ENCODE peak calls at places on chromosomes 4 and X, in six cellular contexts. One of them, this sample, is unnamed.

GRCh38 chr4:109945056-109945455 is 32.4 kb downstream of the EGF start:
- DNase-seq in K562: peak
- DNase-seq in SK-N-SH: no peak
- DNase-seq in GM12878: no peak
- DNase-seq in HepG2: peak
- DNase-seq in H1: no peak
- DNase-seq in this sample: peak

GRCh38 chrX:47217121-47217851 is 1.2 kb upstream of the CDK16 start:
- DNase-seq in K562: no peak
- DNase-seq in SK-N-SH: peak
- DNase-seq in GM12878: no peak
- DNase-seq in HepG2: peak
- DNase-seq in H1: no peak
- DNase-seq in this sample: no peak

GRCh38 chrX:63686878-63687714 is 97.9 kb downstream of the ARHGEF9 start:
- DNase-seq in K562: peak
- DNase-seq in SK-N-SH: peak
- DNase-seq in GM12878: peak
- DNase-seq in HepG2: peak
- DNase-seq in H1: peak
- DNase-seq in this sample: peak

GRCh38 chr4:127708985-127709384 is 21.2 kb upstream of the SLC25A31 start:
- DNase-seq in K562: no peak
- DNase-seq in SK-N-SH: no peak
- DNase-seq in GM12878: no peak
- DNase-seq in HepG2: peak
- DNase-seq in H1: no peak
- DNase-seq in this sample: peak

GRCh38 chr4:176217510-176217909 is 22.1 kb upstream of the SPATA4 start:
- DNase-seq in K562: no peak
- DNase-seq in SK-N-SH: no peak
- DNase-seq in GM12878: no peak
- DNase-seq in HepG2: no peak
- DNase-seq in H1: no peak
- DNase-seq in this sample: no peak

GRCh38 chrX:149643496-149643895 is 11.9 kb upstream of the TMEM185A start:
- DNase-seq in K562: no peak
- DNase-seq in SK-N-SH: no peak
- DNase-seq in GM12878: no peak
- DNase-seq in HepG2: no peak
- DNase-seq in H1: no peak
- DNase-seq in this sample: no peak

GRCh38 chr4:23388699-23389395 is 501.0 kb downstream of the PPARGC1A start:
- DNase-seq in K562: no peak
- DNase-seq in SK-N-SH: no peak
- DNase-seq in GM12878: no peak
- DNase-seq in HepG2: no peak
- DNase-seq in H1: no peak
- DNase-seq in this sample: no peak

GRCh38 chr4:175035907-175036306 is 117.7 kb downstream of the ADAM29 start:
- DNase-seq in K562: no peak
- DNase-seq in SK-N-SH: no peak
- DNase-seq in GM12878: peak
- DNase-seq in HepG2: no peak
- DNase-seq in H1: no peak
- DNase-seq in this sample: no peak

GRCh38 chrX:3697701-3698279 is 15.7 kb downstream of the PRKX start:
- DNase-seq in K562: no peak
- DNase-seq in SK-N-SH: no peak
- DNase-seq in GM12878: no peak
- DNase-seq in HepG2: no peak
- DNase-seq in H1: no peak
- DNase-seq in this sample: no peak

GRCh38 chrX:77572322-77572721 is 125.1 kb downstream of the FGF16 start:
- DNase-seq in K562: no peak
- DNase-seq in SK-N-SH: no peak
- DNase-seq in GM12878: no peak
- DNase-seq in HepG2: no peak
- DNase-seq in H1: no peak
- DNase-seq in this sample: no peak

GRCh38 chr4:107778784-107779530 is 45.8 kb upstream of the SGMS2 start:
- DNase-seq in K562: no peak
- DNase-seq in SK-N-SH: no peak
- DNase-seq in GM12878: no peak
- DNase-seq in HepG2: no peak
- DNase-seq in H1: no peak
- DNase-seq in this sample: no peak

GRCh38 chrX:137916090-137916746 is 350.3 kb downstream of the ZIC3 start:
- DNase-seq in K562: peak
- DNase-seq in SK-N-SH: no peak
- DNase-seq in GM12878: no peak
- DNase-seq in HepG2: no peak
- DNase-seq in H1: no peak
- DNase-seq in this sample: no peak

GRCh38 chr4:76729460-76729859 is 168.5 kb downstream of the SOWAHB start:
- DNase-seq in K562: no peak
- DNase-seq in SK-N-SH: no peak
- DNase-seq in GM12878: no peak
- DNase-seq in HepG2: no peak
- DNase-seq in H1: no peak
- DNase-seq in this sample: no peak

GRCh38 chrX:141220342-141221008 is 21.8 kb downstream of the SPANXC start:
- DNase-seq in K562: no peak
- DNase-seq in SK-N-SH: no peak
- DNase-seq in GM12878: no peak
- DNase-seq in HepG2: no peak
- DNase-seq in H1: no peak
- DNase-seq in this sample: peak

GRCh38 chr4:101291198-101291597 is 56.1 kb downstream of the PPP3CA start:
- DNase-seq in K562: no peak
- DNase-seq in SK-N-SH: no peak
- DNase-seq in GM12878: no peak
- DNase-seq in HepG2: no peak
- DNase-seq in H1: no peak
- DNase-seq in this sample: no peak

GRCh38 chr4:48683784-48684666 is 96.1 kb downstream of the FRYL start:
- DNase-seq in K562: peak
- DNase-seq in SK-N-SH: no peak
- DNase-seq in GM12878: no peak
- DNase-seq in HepG2: no peak
- DNase-seq in H1: no peak
- DNase-seq in this sample: no peak
- TF ChIP-seq RFX5 in K562: no peak
- TF ChIP-seq RFX5 in SK-N-SH: no peak
- TF ChIP-seq RFX5 in GM12878: no peak
- TF ChIP-seq RFX5 in HepG2: no peak
- TF ChIP-seq RFX5 in H1: no peak
- TF ChIP-seq RFX5 in this sample: no peak

GRCh38 chr4:168615294-168615693 is 118.4 kb downstream of the PALLD start:
- DNase-seq in K562: no peak
- DNase-seq in SK-N-SH: no peak
- DNase-seq in GM12878: no peak
- DNase-seq in HepG2: no peak
- DNase-seq in H1: no peak
- DNase-seq in this sample: no peak

GRCh38 chr4:168610911-168611530 is 114.2 kb downstream of the PALLD start:
- DNase-seq in K562: no peak
- DNase-seq in SK-N-SH: no peak
- DNase-seq in GM12878: no peak
- DNase-seq in HepG2: no peak
- DNase-seq in H1: no peak
- DNase-seq in this sample: no peak

GRCh38 chr4:168614316-168615057 is 117.6 kb downstream of the PALLD start:
- DNase-seq in K562: no peak
- DNase-seq in SK-N-SH: no peak
- DNase-seq in GM12878: no peak
- DNase-seq in HepG2: no peak
- DNase-seq in H1: no peak
- DNase-seq in this sample: no peak

GRCh38 chr4:168613869-168614268 is 117.0 kb downstream of the PALLD start:
- DNase-seq in K562: no peak
- DNase-seq in SK-N-SH: no peak
- DNase-seq in GM12878: no peak
- DNase-seq in HepG2: no peak
- DNase-seq in H1: no peak
- DNase-seq in this sample: no peak

DNA sequence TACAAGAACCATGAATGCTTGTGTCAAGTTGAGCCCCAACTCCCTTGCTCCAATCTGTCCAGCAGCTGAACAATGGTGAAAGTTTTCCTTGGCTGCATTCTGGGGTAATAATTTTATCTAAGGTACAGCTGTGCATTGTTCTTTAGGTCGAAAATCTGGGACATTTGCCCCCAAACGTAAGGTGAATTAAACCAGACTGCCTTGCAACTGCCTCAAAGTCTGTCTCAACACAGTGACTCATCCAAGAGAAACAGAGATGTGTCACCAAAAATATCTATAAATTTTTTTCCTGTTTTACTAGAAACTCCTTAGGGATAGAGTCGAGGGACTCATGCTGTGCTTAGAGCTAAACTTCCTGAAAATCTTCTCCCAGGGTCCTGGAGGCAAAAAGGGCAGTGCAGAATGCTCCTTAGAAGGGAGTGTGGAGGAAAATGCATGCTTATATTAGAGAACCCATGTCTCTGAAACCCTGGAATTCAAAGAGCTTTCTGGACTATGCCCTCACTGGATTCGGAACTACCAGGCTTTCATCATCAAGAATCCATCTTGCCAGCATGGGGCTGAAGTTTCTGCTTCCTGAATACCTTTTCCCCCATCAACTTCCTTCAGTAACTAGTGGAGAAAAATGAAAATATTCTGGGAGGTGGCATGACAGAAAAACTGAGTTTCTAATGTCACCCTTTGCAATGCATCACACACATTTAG is 115.7 kb downstream of the PALLD start:
- DNase-seq in K562: no peak
- DNase-seq in SK-N-SH: no peak
- DNase-seq in GM12878: no peak
- DNase-seq in HepG2: no peak
- DNase-seq in H1: no peak
- DNase-seq in this sample: peak
- TF ChIP-seq MAX in K562: no peak
- TF ChIP-seq MAX in SK-N-SH: peak
- TF ChIP-seq MAX in GM12878: no peak
- TF ChIP-seq MAX in HepG2: no peak
- TF ChIP-seq MAX in H1: no peak
- TF ChIP-seq MAX in this sample: no peak

DNA sequence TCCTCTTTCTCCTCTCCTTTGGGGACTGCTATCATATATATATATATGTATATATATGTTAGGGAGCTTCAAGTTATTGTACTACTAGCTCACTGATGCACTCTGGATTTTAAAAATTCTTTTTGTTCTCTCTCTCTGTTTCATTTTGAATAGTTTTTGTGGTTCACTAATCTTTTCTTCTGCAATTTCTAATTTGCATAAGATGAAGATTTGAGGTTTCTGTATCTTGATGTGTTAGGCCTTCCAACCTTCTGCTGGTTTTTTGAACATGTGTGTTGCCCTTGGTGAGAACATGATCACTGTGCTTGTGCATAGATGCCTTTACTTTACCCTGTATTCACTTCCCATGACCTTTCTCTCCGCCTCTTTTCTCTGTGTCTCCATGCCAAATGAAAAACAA is 7.8 kb upstream of the ZNF718 start:
- DNase-seq in K562: no peak
- DNase-seq in SK-N-SH: no peak
- DNase-seq in GM12878: no peak
- DNase-seq in HepG2: no peak
- DNase-seq in H1: no peak
- DNase-seq in this sample: no peak
- TF ChIP-seq RFX5 in K562: no peak
- TF ChIP-seq RFX5 in SK-N-SH: no peak
- TF ChIP-seq RFX5 in GM12878: no peak
- TF ChIP-seq RFX5 in HepG2: no peak
- TF ChIP-seq RFX5 in H1: no peak
- TF ChIP-seq RFX5 in this sample: no peak

DNA sequence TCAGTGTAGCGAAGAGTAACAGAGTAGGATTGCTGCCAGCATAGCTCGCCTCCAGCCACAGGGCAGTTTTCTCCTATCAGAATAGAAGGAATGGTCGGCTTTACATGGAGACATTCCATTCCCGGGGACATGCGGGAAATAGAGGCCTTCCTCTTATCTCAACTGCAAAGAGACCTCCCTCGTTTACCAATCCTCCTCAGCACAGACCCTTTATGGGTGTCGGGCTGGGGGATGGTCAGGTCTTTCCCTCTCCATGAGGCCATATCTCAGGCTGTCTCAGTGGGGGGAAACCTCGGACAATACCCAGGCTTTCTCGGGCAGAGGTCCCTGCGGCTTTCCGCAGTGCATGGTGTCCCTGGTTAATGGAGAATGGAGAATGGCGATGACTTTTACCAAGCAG is 285.0 kb downstream of the ASMT start:
- DNase-seq in K562: no peak
- DNase-seq in SK-N-SH: no peak
- DNase-seq in GM12878: no peak
- DNase-seq in HepG2: no peak
- DNase-seq in H1: no peak
- DNase-seq in this sample: no peak
- TF ChIP-seq MAX in K562: no peak
- TF ChIP-seq MAX in SK-N-SH: no peak
- TF ChIP-seq MAX in GM12878: no peak
- TF ChIP-seq MAX in HepG2: no peak
- TF ChIP-seq MAX in H1: no peak
- TF ChIP-seq MAX in this sample: no peak

GRCh38 chr4:141642711-141643110 is 6.3 kb downstream of the IL15 start:
- DNase-seq in K562: no peak
- DNase-seq in SK-N-SH: no peak
- DNase-seq in GM12878: no peak
- DNase-seq in HepG2: no peak
- DNase-seq in H1: no peak
- DNase-seq in this sample: no peak

GRCh38 chr4:141643557-141643956 is 7.2 kb downstream of the IL15 start:
- DNase-seq in K562: no peak
- DNase-seq in SK-N-SH: no peak
- DNase-seq in GM12878: no peak
- DNase-seq in HepG2: no peak
- DNase-seq in H1: no peak
- DNase-seq in this sample: peak

GRCh38 chr4:141645611-141646340 is 9.4 kb downstream of the IL15 start:
- DNase-seq in K562: no peak
- DNase-seq in SK-N-SH: no peak
- DNase-seq in GM12878: no peak
- DNase-seq in HepG2: no peak
- DNase-seq in H1: no peak
- DNase-seq in this sample: peak

GRCh38 chr4:141640692-141641091 is 4.3 kb downstream of the IL15 start:
- DNase-seq in K562: no peak
- DNase-seq in SK-N-SH: no peak
- DNase-seq in GM12878: no peak
- DNase-seq in HepG2: no peak
- DNase-seq in H1: no peak
- DNase-seq in this sample: no peak

GRCh38 chr4:141642068-141642467 is 5.7 kb downstream of the IL15 start:
- DNase-seq in K562: no peak
- DNase-seq in SK-N-SH: no peak
- DNase-seq in GM12878: no peak
- DNase-seq in HepG2: no peak
- DNase-seq in H1: no peak
- DNase-seq in this sample: no peak
- TF ChIP-seq RFX5 in K562: no peak
- TF ChIP-seq RFX5 in SK-N-SH: no peak
- TF ChIP-seq RFX5 in GM12878: no peak
- TF ChIP-seq RFX5 in HepG2: no peak
- TF ChIP-seq RFX5 in H1: no peak
- TF ChIP-seq RFX5 in this sample: no peak

GRCh38 chr4:155676430-155676825 is 9.8 kb downstream of the GUCY1A1 start:
- DNase-seq in K562: no peak
- DNase-seq in SK-N-SH: no peak
- DNase-seq in GM12878: no peak
- DNase-seq in HepG2: no peak
- DNase-seq in H1: no peak
- DNase-seq in this sample: no peak
- TF ChIP-seq MAX in K562: no peak
- TF ChIP-seq MAX in SK-N-SH: no peak
- TF ChIP-seq MAX in GM12878: no peak
- TF ChIP-seq MAX in HepG2: no peak
- TF ChIP-seq MAX in H1: no peak
- TF ChIP-seq MAX in this sample: no peak